ENCODE peak calls at places on chromosomes 4 and X, in four cellular contexts. S is GM19239; D is stimulated activated CD4-positive, alpha-beta T cell treated with anti-CD3 and anti-CD28 coated beads, Interleukin-4, amount 100 ng/mL, for 4 hours; O is mammary epithelial cell. P is an unnamed sample.

GRCh38 chr4:121594796-121595526 is 101.8 kb downstream of the ANXA5 start:
- DNase-seq in S (no peak), D (no peak), O (peak), P (no peak)

GRCh38 chr4:108029731-108030130 is 40.0 kb downstream of the HADH start:
- DNase-seq in O (peak), S (no peak), D (no peak), P (no peak)

GRCh38 chr4:85569730-85570299 is 94.9 kb downstream of the ARHGAP24 start:
- DNase-seq in D (no peak), O (peak), S (no peak), P (no peak)

GRCh38 chr4:175509320-175509719 is 302.7 kb downstream of the GPM6A start:
- DNase-seq in O (no peak), S (no peak), D (no peak), P (no peak)

GRCh38 chrX:70410921-70411320 is 12.2 kb upstream of the GDPD2 start:
- DNase-seq in O (no peak), D (no peak), S (no peak), P (no peak)

GRCh38 chr4:155442267-155443105 is 65.7 kb upstream of the MAP9 start:
- DNase-seq in D (peak), S (peak), O (peak), P (peak)

GRCh38 chr4:23269583-23269982 is 576.8 kb downstream of the GBA3 start:
- DNase-seq in D (no peak), O (no peak), S (no peak), P (no peak)

GRCh38 chr4:106253364-106254129 is 62.5 kb downstream of the TBCK start:
- DNase-seq in S (no peak), O (no peak), D (no peak), P (no peak)

GRCh38 chrX:17986440-17986839 is 125.3 kb upstream of the RAI2 start:
- DNase-seq in D (no peak), S (no peak), O (no peak), P (no peak)

GRCh38 chr4:77994194-77994721 is 62.9 kb upstream of the FRAS1 start:
- DNase-seq in O (peak), S (peak), D (no peak), P (peak)

GRCh38 chr4:20554134-20554533 is 146.1 kb upstream of the PACRGL start:
- DNase-seq in O (peak), S (no peak), D (no peak), P (no peak)

GRCh38 chrX:129748265-129748664 is 9.5 kb downstream of the XPNPEP2 start:
- DNase-seq in S (no peak), D (no peak), O (no peak), P (no peak)

GRCh38 chr4:77950204-77950603 is 87.6 kb downstream of the MRPL1 start:
- DNase-seq in D (no peak), O (no peak), S (no peak), P (no peak)

GRCh38 chr4:145177906-145178538 is 2.4 kb downstream of the OTUD4 start:
- DNase-seq in S (no peak), D (no peak), O (peak), P (no peak)

GRCh38 chrX:6904178-6904577 is 243.3 kb upstream of the STS start:
- DNase-seq in S (no peak), O (no peak), D (no peak), P (no peak)

GRCh38 chr4:41476310-41476709 is 61.6 kb upstream of the LIMCH1 start:
- DNase-seq in S (no peak), O (no peak), D (no peak), P (no peak)

GRCh38 chr4:184706453-184706852 is 27.4 kb downstream of the CENPU start:
- DNase-seq in S (no peak), O (no peak), D (no peak), P (no peak)